ENCODE peak calls at places on chromosomes 1 and 21, in six cellular contexts. One of them, this sample, is unnamed.
A peak's percentile ranks its signal among the peaks of the same experiment; 100 is the strongest.

GRCh38 chr1:44031051-44031899 is at the start of gene SLC6A9:
- DNase-seq in lower lobe of right lung: peak; percentile 70
- DNase-seq in IMR-90: peak; percentile 81
- DNase-seq in sigmoid colon: peak; percentile 91
- DNase-seq in A549: no peak
- DNase-seq in stomach: peak; percentile 69
- DNase-seq in this sample: no peak

GRCh38 chr1:44059181-44059661 is 28.0 kb upstream of the SLC6A9 start:
- DNase-seq in IMR-90: no peak
- DNase-seq in A549: no peak
- DNase-seq in stomach: no peak
- DNase-seq in sigmoid colon: no peak
- DNase-seq in lower lobe of right lung: no peak
- DNase-seq in this sample: no peak

GRCh38 chr1:217574265-217574949 is 56.5 kb downstream of the GPATCH2 start:
- DNase-seq in stomach: peak; percentile 56
- DNase-seq in A549: no peak
- DNase-seq in sigmoid colon: no peak
- DNase-seq in IMR-90: no peak
- DNase-seq in lower lobe of right lung: no peak
- DNase-seq in this sample: no peak

GRCh38 chr1:234699795-234700665 is 90.1 kb upstream of the IRF2BP2 start:
- DNase-seq in A549: no peak
- DNase-seq in stomach: no peak
- DNase-seq in lower lobe of right lung: no peak
- DNase-seq in sigmoid colon: peak; percentile 80
- DNase-seq in IMR-90: peak; percentile 74
- DNase-seq in this sample: peak; percentile 42

GRCh38 chr1:12153181-12153785 is 13.5 kb upstream of the TNFRSF1B start:
- DNase-seq in sigmoid colon: no peak
- DNase-seq in stomach: peak; percentile 53
- DNase-seq in A549: no peak
- DNase-seq in IMR-90: peak; percentile 88
- DNase-seq in lower lobe of right lung: peak; percentile 80
- DNase-seq in this sample: no peak

GRCh38 chr1:154906621-154907081 is 29.9 kb downstream of the PMVK start:
- DNase-seq in A549: peak; percentile 20
- DNase-seq in stomach: peak; percentile 29
- DNase-seq in lower lobe of right lung: no peak
- DNase-seq in sigmoid colon: peak; percentile 21
- DNase-seq in IMR-90: no peak
- DNase-seq in this sample: no peak

GRCh38 chr1:48693674-48694347 is 82.9 kb downstream of the BEND5 start:
- DNase-seq in A549: no peak
- DNase-seq in sigmoid colon: no peak
- DNase-seq in stomach: no peak
- DNase-seq in lower lobe of right lung: no peak
- DNase-seq in IMR-90: no peak
- DNase-seq in this sample: no peak

GRCh38 chr1:112457241-112457640 is 51.5 kb upstream of the WNT2B start:
- DNase-seq in lower lobe of right lung: no peak
- DNase-seq in IMR-90: peak; percentile 94
- DNase-seq in stomach: no peak
- DNase-seq in sigmoid colon: no peak
- DNase-seq in A549: no peak
- DNase-seq in this sample: no peak

GRCh38 chr1:19643602-19644419 is at the start of gene NBL1:
- DNase-seq in A549: peak; percentile 41
- DNase-seq in sigmoid colon: peak; percentile 90
- DNase-seq in stomach: peak; percentile 68
- DNase-seq in IMR-90: peak; percentile 54
- DNase-seq in lower lobe of right lung: no peak
- DNase-seq in this sample: no peak

GRCh38 chr1:239976130-239976968 is 115.3 kb upstream of the FMN2 start:
- DNase-seq in IMR-90: peak; percentile 59
- DNase-seq in lower lobe of right lung: no peak
- DNase-seq in sigmoid colon: no peak
- DNase-seq in A549: peak; percentile 41
- DNase-seq in stomach: peak; percentile 63
- DNase-seq in this sample: peak; percentile 5

GRCh38 chr1:112971006-112971405 is 15.0 kb upstream of the SLC16A1 start:
- DNase-seq in IMR-90: peak; percentile 76
- DNase-seq in lower lobe of right lung: no peak
- DNase-seq in sigmoid colon: no peak
- DNase-seq in stomach: no peak
- DNase-seq in A549: no peak
- DNase-seq in this sample: no peak

GRCh38 chr1:12618661-12619395 is 818 bp upstream of the DHRS3 start:
- DNase-seq in A549: peak; percentile 95
- DNase-seq in IMR-90: peak; percentile 83
- DNase-seq in lower lobe of right lung: peak; percentile 70
- DNase-seq in sigmoid colon: peak; percentile 91
- DNase-seq in stomach: peak; percentile 65
- DNase-seq in this sample: no peak

GRCh38 chr1:85628791-85629531 is 48.4 kb downstream of the CCN1 start:
- DNase-seq in lower lobe of right lung: peak; percentile 72
- DNase-seq in A549: peak; percentile 73
- DNase-seq in sigmoid colon: peak; percentile 67
- DNase-seq in IMR-90: peak; percentile 95
- DNase-seq in stomach: peak; percentile 78
- DNase-seq in this sample: no peak

GRCh38 chr1:17624540-17625256 is 85.2 kb downstream of the ARHGEF10L start:
- DNase-seq in A549: peak; percentile 20
- DNase-seq in sigmoid colon: peak; percentile 83
- DNase-seq in IMR-90: peak; percentile 39
- DNase-seq in lower lobe of right lung: peak; percentile 77
- DNase-seq in stomach: peak; percentile 55
- DNase-seq in this sample: no peak

GRCh38 chr1:91863498-91863897 is 22.5 kb downstream of the TGFBR3 start:
- DNase-seq in A549: no peak
- DNase-seq in lower lobe of right lung: no peak
- DNase-seq in IMR-90: no peak
- DNase-seq in stomach: no peak
- DNase-seq in sigmoid colon: no peak
- DNase-seq in this sample: no peak

GRCh38 chr1:175968486-175969182 is 225.2 kb upstream of the TNR start:
- DNase-seq in sigmoid colon: no peak
- DNase-seq in lower lobe of right lung: no peak
- DNase-seq in A549: no peak
- DNase-seq in IMR-90: peak; percentile 45
- DNase-seq in stomach: no peak
- DNase-seq in this sample: no peak

GRCh38 chr1:39368045-39368444 is 123.4 kb upstream of the BMP8A start:
- DNase-seq in stomach: no peak
- DNase-seq in IMR-90: no peak
- DNase-seq in sigmoid colon: no peak
- DNase-seq in lower lobe of right lung: no peak
- DNase-seq in A549: no peak
- DNase-seq in this sample: no peak

GRCh38 chr1:110113551-110113950 is 1.3 kb downstream of the UBL4B start:
- DNase-seq in A549: no peak
- DNase-seq in sigmoid colon: no peak
- DNase-seq in lower lobe of right lung: no peak
- DNase-seq in IMR-90: no peak
- DNase-seq in stomach: no peak
- DNase-seq in this sample: no peak

GRCh38 chr1:1099506-1100183 is 16.2 kb downstream of the C1orf159 start:
- DNase-seq in IMR-90: no peak
- DNase-seq in lower lobe of right lung: no peak
- DNase-seq in A549: no peak
- DNase-seq in sigmoid colon: no peak
- DNase-seq in stomach: no peak
- DNase-seq in this sample: no peak

GRCh38 chr21:41217656-41218380 is 49.9 kb downstream of the BACE2 start:
- DNase-seq in lower lobe of right lung: no peak
- DNase-seq in stomach: no peak
- DNase-seq in A549: no peak
- DNase-seq in IMR-90: peak; percentile 74
- DNase-seq in sigmoid colon: peak; percentile 63
- DNase-seq in this sample: no peak

GRCh38 chr1:235783148-235783776 is 83.4 kb downstream of the LYST start:
- DNase-seq in sigmoid colon: no peak
- DNase-seq in IMR-90: peak; percentile 73
- DNase-seq in stomach: no peak
- DNase-seq in lower lobe of right lung: no peak
- DNase-seq in A549: peak; percentile 15
- DNase-seq in this sample: no peak

GRCh38 chr1:15760520-15761211 is 2.1 kb downstream of the FBLIM1 start:
- DNase-seq in stomach: no peak
- DNase-seq in IMR-90: peak; percentile 74
- DNase-seq in sigmoid colon: peak; percentile 82
- DNase-seq in A549: no peak
- DNase-seq in lower lobe of right lung: no peak
- DNase-seq in this sample: no peak

GRCh38 chr21:41899431-41900202 is 20.5 kb upstream of the PRDM15 start:
- DNase-seq in sigmoid colon: peak; percentile 48
- DNase-seq in stomach: no peak
- DNase-seq in lower lobe of right lung: no peak
- DNase-seq in A549: no peak
- DNase-seq in IMR-90: no peak
- DNase-seq in this sample: no peak

GRCh38 chr1:227395391-227396028 is 77.2 kb upstream of the CDC42BPA start:
- DNase-seq in sigmoid colon: no peak
- DNase-seq in lower lobe of right lung: no peak
- DNase-seq in A549: no peak
- DNase-seq in stomach: no peak
- DNase-seq in IMR-90: no peak
- DNase-seq in this sample: no peak

GRCh38 chr1:3069491-3070303 is 694 bp downstream of the PRDM16 start:
- DNase-seq in lower lobe of right lung: peak; percentile 55
- DNase-seq in stomach: no peak
- DNase-seq in A549: peak; percentile 37
- DNase-seq in IMR-90: peak; percentile 19
- DNase-seq in sigmoid colon: peak; percentile 64
- DNase-seq in this sample: no peak

GRCh38 chr1:204248954-204249353 is 35.2 kb upstream of the GOLT1A start:
- DNase-seq in A549: no peak
- DNase-seq in IMR-90: no peak
- DNase-seq in lower lobe of right lung: no peak
- DNase-seq in sigmoid colon: no peak
- DNase-seq in stomach: no peak
- DNase-seq in this sample: no peak

GRCh38 chr1:7045897-7046296 is 260.6 kb downstream of the CAMTA1 start:
- DNase-seq in lower lobe of right lung: no peak
- DNase-seq in IMR-90: no peak
- DNase-seq in A549: no peak
- DNase-seq in sigmoid colon: no peak
- DNase-seq in stomach: no peak
- DNase-seq in this sample: no peak

GRCh38 chr1:33876970-33877680 is 13.2 kb downstream of the HMGB4 start:
- DNase-seq in stomach: no peak
- DNase-seq in A549: no peak
- DNase-seq in lower lobe of right lung: no peak
- DNase-seq in IMR-90: peak; percentile 28
- DNase-seq in sigmoid colon: no peak
- DNase-seq in this sample: no peak

DNA sequence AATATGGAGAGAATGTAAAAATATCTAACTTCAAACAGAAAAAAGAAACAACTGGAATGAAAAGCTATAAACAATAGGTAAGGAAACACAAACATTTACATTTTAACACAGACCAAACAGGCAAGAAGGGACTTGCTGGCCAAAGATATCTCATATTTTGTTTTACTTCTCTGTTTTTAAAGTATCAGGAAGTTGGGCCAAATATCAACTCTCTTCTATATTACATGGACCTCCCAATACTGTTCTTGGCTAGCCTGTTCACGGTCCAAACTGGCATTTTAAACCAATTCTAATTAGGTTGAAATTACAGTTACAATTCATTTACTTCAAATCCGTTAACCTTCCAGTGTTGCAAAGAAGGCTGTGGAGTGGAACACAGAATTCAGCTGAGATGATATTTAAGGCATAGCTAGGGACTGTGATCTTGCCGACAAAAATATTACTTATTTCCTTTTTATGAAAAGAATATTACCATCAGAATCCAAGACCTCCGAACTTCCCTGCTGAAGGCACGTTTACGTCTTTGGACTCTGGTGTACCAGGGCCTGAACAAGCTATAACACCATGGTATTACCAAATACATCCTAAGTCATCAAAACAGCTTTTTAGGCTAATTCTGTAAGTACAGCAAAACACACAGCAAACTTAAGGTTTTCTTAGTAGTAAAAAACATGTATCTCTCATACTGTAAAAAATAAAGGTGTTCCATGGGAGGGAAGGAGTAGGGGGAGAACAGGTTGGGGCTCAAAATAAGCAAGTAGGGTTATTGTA is 165.4 kb downstream of the RUNX1 start:
- DNase-seq in lower lobe of right lung: no peak
- DNase-seq in IMR-90: no peak
- DNase-seq in A549: no peak
- DNase-seq in stomach: no peak
- DNase-seq in sigmoid colon: no peak
- DNase-seq in this sample: no peak
- H3K4me3 ChIP-seq in lower lobe of right lung: peak overlapping the region; percentile 70
- H3K4me3 ChIP-seq in IMR-90: peak overlapping the region; percentile 99
- H3K4me3 ChIP-seq in A549: peak overlapping the region; percentile 72
- H3K4me3 ChIP-seq in stomach: peak overlapping the region; percentile 70
- H3K4me3 ChIP-seq in sigmoid colon: no peak overlapping the region
- H3K4me3 ChIP-seq in this sample: no peak overlapping the region

GRCh38 chr21:37496972-37497371 is 130.4 kb downstream of the DYRK1A start:
- DNase-seq in sigmoid colon: no peak
- DNase-seq in A549: no peak
- DNase-seq in lower lobe of right lung: no peak
- DNase-seq in stomach: no peak
- DNase-seq in IMR-90: no peak
- DNase-seq in this sample: no peak
- TF ChIP-seq CTCF in sigmoid colon: no peak
- TF ChIP-seq CTCF in A549: peak; percentile 37
- TF ChIP-seq CTCF in lower lobe of right lung: peak; percentile 22
- TF ChIP-seq CTCF in stomach: no peak
- TF ChIP-seq CTCF in IMR-90: peak; percentile 23
- TF ChIP-seq CTCF in this sample: peak; percentile 20

GRCh38 chr1:245748246-245748645 is 593.5 kb downstream of the KIF26B start:
- DNase-seq in sigmoid colon: no peak
- DNase-seq in stomach: no peak
- DNase-seq in lower lobe of right lung: no peak
- DNase-seq in A549: no peak
- DNase-seq in IMR-90: no peak
- DNase-seq in this sample: no peak

GRCh38 chr1:245742891-245743290 is 588.1 kb downstream of the KIF26B start:
- DNase-seq in IMR-90: no peak
- DNase-seq in lower lobe of right lung: no peak
- DNase-seq in sigmoid colon: no peak
- DNase-seq in stomach: no peak
- DNase-seq in A549: no peak
- DNase-seq in this sample: no peak
- H3K4me3 ChIP-seq in IMR-90: no peak overlapping the region
- H3K4me3 ChIP-seq in lower lobe of right lung: no peak overlapping the region
- H3K4me3 ChIP-seq in sigmoid colon: no peak overlapping the region
- H3K4me3 ChIP-seq in stomach: no peak overlapping the region
- H3K4me3 ChIP-seq in A549: no peak overlapping the region
- H3K4me3 ChIP-seq in this sample: no peak overlapping the region

GRCh38 chr1:152398812-152399698 is 15.0 kb downstream of the CRNN start:
- DNase-seq in A549: peak; percentile 44
- DNase-seq in lower lobe of right lung: no peak
- DNase-seq in stomach: no peak
- DNase-seq in IMR-90: no peak
- DNase-seq in sigmoid colon: no peak
- DNase-seq in this sample: peak; percentile 8
- TF ChIP-seq CTCF in A549: peak; percentile 61
- TF ChIP-seq CTCF in lower lobe of right lung: peak; percentile 39
- TF ChIP-seq CTCF in stomach: no peak
- TF ChIP-seq CTCF in IMR-90: peak; percentile 10
- TF ChIP-seq CTCF in sigmoid colon: no peak
- TF ChIP-seq CTCF in this sample: peak; percentile 67

This sample was measured in GM12864.